ENCODE peak calls at places on chromosome 11, in six cellular contexts. K, W, D, B, O and M are unnamed samples.

GRCh38 chr11:98495601-98496000 is 525.1 kb upstream of the CNTN5 start:
- DNase-seq in K (no peak), W (no peak), B (no peak), O (no peak), D (no peak), M (peak; percentile 42)

GRCh38 chr11:9060700-9061111 is 30.7 kb downstream of the SCUBE2 start:
- DNase-seq in K (no peak), O (no peak), D (peak; percentile 38), B (no peak), W (peak; percentile 97), M (peak; percentile 23)

GRCh38 chr11:2792376-2793250 is 92.8 kb upstream of the KCNQ1OT1 start:
- DNase-seq in K (no peak), D (no peak), W (no peak), B (no peak), O (no peak), M (no peak)

GRCh38 chr11:69536406-69536805 is 54.9 kb downstream of the LINC01488 start:
- DNase-seq in O (no peak), D (no peak), K (no peak), B (no peak), W (no peak), M (no peak)

GRCh38 chr11:9574806-9575530 is 1.5 kb downstream of the WEE1 start:
- DNase-seq in O (no peak), W (no peak), D (peak; percentile 73), K (peak; percentile 87), B (peak; percentile 72), M (peak; percentile 82)

GRCh38 chr11:47928426-47928825 is 51.9 kb upstream of the PTPRJ start:
- DNase-seq in B (no peak), D (no peak), W (no peak), O (no peak), K (no peak), M (no peak)

GRCh38 chr11:1854949-1855885 is 2.3 kb downstream of the LSP1 start:
- DNase-seq in K (no peak), O (no peak), B (no peak), D (peak; percentile 45), W (peak; percentile 55), M (no peak)

GRCh38 chr11:67640021-67640757 is 626 bp upstream of the TBX10 start:
- DNase-seq in B (peak; percentile 87), K (peak; percentile 33), D (peak; percentile 73), O (no peak), W (no peak), M (peak; percentile 55)

GRCh38 chr11:59273008-59273841 is 60.5 kb upstream of the MPEG1 start:
- DNase-seq in K (no peak), B (no peak), O (no peak), D (no peak), W (peak; percentile 79), M (no peak)

GRCh38 chr11:110527146-110527545 is 97.4 kb downstream of the FDX1 start:
- DNase-seq in B (no peak), D (no peak), W (no peak), K (peak; percentile 34), O (no peak), M (no peak)

GRCh38 chr11:101010899-101011298 is 118.7 kb downstream of the PGR start:
- DNase-seq in O (peak; percentile 21), W (no peak), B (no peak), D (no peak), K (no peak), M (no peak)

GRCh38 chr11:120532511-120533196 is 21.1 kb downstream of the GRIK4 start:
- DNase-seq in B (no peak), W (no peak), D (no peak), K (peak; percentile 71), O (no peak), M (peak; percentile 63)

GRCh38 chr11:1837171-1838076 is 1.4 kb upstream of the TNNI2 start:
- DNase-seq in D (peak; percentile 84), W (no peak), B (peak; percentile 97), K (peak; percentile 28), O (peak; percentile 50), M (peak; percentile 45)

GRCh38 chr11:48210052-48210451 is 6.6 kb upstream of the OR4B1 start:
- DNase-seq in B (no peak), D (peak; percentile 15), O (no peak), K (peak; percentile 17), W (no peak), M (peak; percentile 2)

GRCh38 chr11:76637491-76638266 is 32.9 kb downstream of the LRRC32 start:
- DNase-seq in O (no peak), K (no peak), W (peak; percentile 67), D (no peak), B (no peak), M (no peak)

GRCh38 chr11:120302001-120302805 is 22.9 kb upstream of the TLCD5 start:
- DNase-seq in K (no peak), O (no peak), W (no peak), B (no peak), D (no peak), M (no peak)

GRCh38 chr11:94639901-94640721 is 72.9 kb downstream of the PIWIL4 start:
- DNase-seq in B (no peak), D (peak; percentile 59), K (no peak), W (no peak), O (no peak), M (no peak)

GRCh38 chr11:94638902-94639373 is 71.8 kb downstream of the PIWIL4 start:
- DNase-seq in O (no peak), D (no peak), W (no peak), K (peak; percentile 50), B (no peak), M (no peak)

GRCh38 chr11:94636388-94636787 is 69.2 kb downstream of the PIWIL4 start:
- DNase-seq in D (no peak), W (no peak), B (no peak), K (no peak), O (no peak), M (no peak)

GRCh38 chr11:94638278-94638901 is 71.2 kb downstream of the PIWIL4 start:
- DNase-seq in B (no peak), W (no peak), O (no peak), K (no peak), D (no peak), M (no peak)

DNA sequence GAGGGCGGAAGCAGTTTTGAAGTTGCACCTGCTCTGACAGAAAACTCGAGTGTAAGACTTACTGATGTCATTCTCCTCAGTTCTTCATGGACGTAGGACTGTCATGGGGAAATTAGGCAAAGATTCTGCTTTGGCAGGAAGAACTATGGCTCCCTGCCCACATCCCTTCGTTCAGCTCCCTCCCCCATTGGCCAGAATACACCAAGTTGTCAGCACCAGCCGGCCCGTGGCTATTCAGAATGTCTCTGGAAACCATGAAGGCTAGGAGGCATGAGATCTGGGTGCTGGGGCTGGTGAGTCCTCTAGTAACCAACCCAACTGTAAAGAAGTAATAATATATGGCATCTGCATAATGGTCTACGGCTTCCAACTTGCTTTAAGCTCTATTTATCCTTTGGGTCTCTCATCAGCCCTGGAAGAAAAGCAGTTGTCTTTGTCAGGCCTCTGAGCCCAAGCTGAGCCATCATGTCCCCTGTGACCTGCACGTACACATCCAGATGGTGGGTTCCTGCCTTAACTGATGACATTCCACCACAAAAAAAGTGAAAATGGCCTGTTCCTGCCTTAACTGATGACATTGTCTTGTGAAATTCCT is 74.1 kb downstream of the PIWIL4 start:
- DNase-seq in K (no peak), B (no peak), D (no peak), O (no peak), W (no peak), M (no peak)
- TF ChIP-seq RFX5 in K (no peak), B (no peak), D (no peak), O (no peak), W (no peak), M (no peak)

DNA sequence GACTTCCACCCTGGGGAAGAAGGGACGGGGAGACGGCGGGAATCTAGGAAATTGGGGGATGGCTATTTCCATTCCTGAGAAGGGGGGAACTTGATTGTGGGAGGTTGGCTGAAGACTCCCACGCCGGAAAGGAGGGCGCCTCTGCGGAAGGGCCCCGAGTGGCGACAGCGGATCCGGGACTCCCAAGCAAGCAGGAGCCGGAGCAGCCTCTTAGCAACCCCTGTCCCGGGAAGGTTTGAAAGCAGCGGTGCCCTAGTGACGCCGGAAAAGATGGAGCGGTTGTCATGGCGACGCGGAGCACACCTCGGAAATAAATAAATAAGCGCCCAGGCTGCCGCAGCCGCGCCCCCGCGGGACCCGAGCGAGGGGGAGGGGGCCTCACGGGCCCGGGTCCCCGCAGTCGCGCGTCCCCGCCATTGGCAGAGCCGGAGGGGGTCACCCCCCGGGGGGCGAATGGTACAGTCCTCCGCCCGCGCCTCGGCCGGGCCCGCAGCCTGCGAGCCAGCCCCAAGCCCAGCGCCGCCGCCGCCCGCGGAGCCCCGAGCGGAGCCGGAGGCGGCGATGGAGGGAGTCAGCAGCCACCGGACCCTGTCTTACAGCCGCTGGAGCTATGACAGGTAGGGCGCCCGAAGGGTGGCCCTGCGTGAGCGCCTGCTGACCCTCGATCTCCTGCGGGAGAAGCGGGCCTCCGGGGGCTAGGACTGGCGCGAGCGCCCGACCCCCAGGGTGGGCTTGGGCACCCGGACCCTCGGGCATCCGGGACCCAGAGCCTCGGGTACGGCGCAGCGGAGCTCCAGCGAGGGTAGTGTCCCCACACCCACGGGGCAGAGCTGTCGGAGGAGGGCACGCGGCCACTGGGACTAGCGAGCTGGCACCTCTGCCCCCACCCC is 31.9 kb downstream of the EIF3F start:
- DNase-seq in D (no peak), B (peak; percentile 93), K (peak; percentile 69), O (no peak), W (no peak), M (peak; percentile 22)
- H2AFZ ChIP-seq in D (no peak overlapping the region), B (peak overlapping the region; percentile 82), K (peak overlapping the region; percentile 93), O (peak overlapping the region; percentile 86), W (no peak overlapping the region), M (no peak overlapping the region)

GRCh38 chr11:40754297-40754696 is 705.2 kb downstream of the LRRC4C start:
- DNase-seq in W (no peak), D (no peak), B (no peak), O (no peak), K (no peak), M (no peak)
- TF ChIP-seq RFX5 in W (no peak), D (no peak), B (no peak), O (no peak), K (no peak), M (no peak)

GRCh38 chr11:420054-420910 is 5.5 kb upstream of the SIGIRR start:
- DNase-seq in K (no peak), D (no peak), W (no peak), O (no peak), B (no peak), M (no peak)
- H2AFZ ChIP-seq in K (no peak overlapping the region), D (no peak overlapping the region), W (no peak overlapping the region), O (no peak overlapping the region), B (no peak overlapping the region), M (no peak overlapping the region)

DNA sequence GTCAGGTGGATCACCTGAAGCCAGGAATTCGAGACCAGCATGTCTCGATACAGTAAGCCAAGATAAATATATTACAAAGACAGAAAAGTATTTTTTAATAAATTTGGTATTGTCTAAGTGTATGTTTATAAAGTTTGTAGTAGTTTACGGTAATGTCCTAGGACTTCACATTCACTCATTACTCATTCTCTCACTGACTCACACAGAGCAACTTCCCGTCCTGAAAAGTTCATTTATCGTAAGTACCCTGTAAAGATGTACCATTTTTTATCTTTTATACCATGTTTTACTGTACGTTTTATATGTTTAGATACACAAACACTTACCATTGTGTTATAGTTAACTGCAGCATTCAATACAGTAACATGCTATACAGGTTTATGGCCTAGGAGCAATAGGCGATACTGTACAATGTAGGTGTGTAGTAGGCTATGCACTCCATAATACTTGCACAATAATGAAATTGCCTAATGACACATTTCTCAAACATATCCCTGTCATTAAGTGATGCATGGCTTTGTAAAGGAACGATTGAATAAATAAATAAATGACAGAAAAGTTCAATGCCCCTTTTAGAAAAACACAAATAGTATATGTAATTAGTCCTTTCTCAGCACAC is 12.5 kb upstream of the CARD18 start:
- DNase-seq in B (no peak), D (no peak), K (peak; percentile 79), O (no peak), W (no peak), M (no peak)
- TF ChIP-seq RFX5 in B (no peak), D (no peak), K (no peak), O (no peak), W (no peak), M (no peak)